ENCODE peak calls at places on chromosomes 13 and 19, in six cellular contexts. L, H, A, I, D and S are unnamed samples. For H3K36me3 and H3K27me3, the result is how much of the 10 kb centered on the place peaks cover.

GRCh38 chr19:29805026-29805925 is 6.5 kb upstream of the CCNE1 start:
- DNase-seq in I (no peak), L (no peak), D (peak), H (no peak), A (peak), S (peak)

GRCh38 chr19:54369082-54369691 is 4.5 kb upstream of the LAIR1 start:
- DNase-seq in I (no peak), A (no peak), L (no peak), D (no peak), H (no peak), S (no peak)

GRCh38 chr19:8231073-8231604 is 22.0 kb downstream of the CERS4 start:
- DNase-seq in L (no peak), H (no peak), I (no peak), A (no peak), D (no peak), S (no peak)

GRCh38 chr13:98998831-98999634 is 21.2 kb upstream of the DOCK9 start:
- DNase-seq in D (no peak), H (no peak), A (no peak), L (no peak), I (no peak), S (no peak)

GRCh38 chr19:31818740-31819228 is 469.5 kb upstream of the TSHZ3 start:
- DNase-seq in H (no peak), A (no peak), L (no peak), I (no peak), D (no peak), S (no peak)

GRCh38 chr19:5074830-5075394 is 106.0 kb downstream of the KDM4B start:
- DNase-seq in A (no peak), D (no peak), H (no peak), I (no peak), L (no peak), S (no peak)

GRCh38 chr13:101417043-101417406 is 717 bp upstream of the NALCN start:
- DNase-seq in L (no peak), D (peak), I (no peak), H (no peak), A (peak), S (no peak)

GRCh38 chr13:99312493-99312883 is 5.3 kb upstream of the GPR183 start:
- DNase-seq in I (peak), H (no peak), L (peak), D (peak), A (peak), S (peak)

GRCh38 chr13:79692846-79693245 is 211.9 kb downstream of the NDFIP2 start:
- DNase-seq in H (no peak), I (no peak), A (no peak), L (no peak), D (peak), S (no peak)

GRCh38 chr13:62246581-62246980 is 830.9 kb upstream of the PCDH20 start:
- DNase-seq in L (no peak), H (no peak), A (no peak), D (peak), I (no peak), S (no peak)

GRCh38 chr13:113582841-113583631 is 1.5 kb upstream of the TFDP1 start:
- DNase-seq in A (no peak), I (no peak), L (no peak), H (no peak), D (no peak), S (no peak)

GRCh38 chr19:49459388-49459787 is 6.4 kb downstream of the ALDH16A1 start:
- DNase-seq in L (no peak), D (no peak), A (no peak), I (no peak), H (no peak), S (no peak)

GRCh38 chr19:49458567-49458903 is 5.5 kb downstream of the ALDH16A1 start:
- DNase-seq in A (no peak), I (no peak), L (no peak), D (no peak), H (no peak), S (no peak)

GRCh38 chr19:49463960-49464740 is 9.9 kb upstream of the FLT3LG start:
- DNase-seq in A (no peak), H (no peak), D (no peak), L (no peak), I (no peak), S (no peak)

GRCh38 chr19:49462492-49462891 is 9.5 kb downstream of the ALDH16A1 start:
- DNase-seq in D (no peak), A (no peak), I (no peak), L (no peak), H (no peak), S (no peak)

DNA sequence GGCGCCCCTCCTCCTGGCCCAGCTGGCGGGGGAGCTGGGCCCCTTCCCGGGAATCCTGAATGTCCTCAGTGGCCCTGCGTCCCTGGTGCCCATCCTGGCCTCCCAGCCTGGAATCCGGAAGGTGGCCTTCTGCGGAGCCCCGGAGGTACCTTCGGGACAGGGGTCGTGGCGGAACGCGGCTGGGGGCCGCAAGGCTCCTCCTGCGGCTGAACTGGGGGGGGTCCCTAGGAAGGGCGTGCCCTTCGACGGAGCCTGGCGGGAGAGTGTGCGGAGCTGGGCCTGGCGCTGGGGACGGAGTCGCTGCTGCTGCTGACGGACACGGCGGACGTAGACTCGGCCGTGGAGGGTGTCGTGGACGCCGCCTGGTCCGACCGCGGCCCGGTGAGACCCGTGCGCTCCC is 8.6 kb downstream of the ALDH16A1 start:
- DNase-seq in I (no peak), A (no peak), D (no peak), L (no peak), H (no peak), S (no peak)
- H3K36me3 ChIP-seq in I (under half), A (under half), D (under half), L (under half), H (under half), S (under half)

GRCh38 chr19:39200818-39201145 is 3.3 kb downstream of the SYCN start:
- DNase-seq in A (no peak), I (no peak), D (no peak), L (no peak), H (no peak), S (no peak)
- H3K27me3 ChIP-seq in A (half or more), I (half or more), D (half or more), L (under half), H (under half), S (under half)

DNA sequence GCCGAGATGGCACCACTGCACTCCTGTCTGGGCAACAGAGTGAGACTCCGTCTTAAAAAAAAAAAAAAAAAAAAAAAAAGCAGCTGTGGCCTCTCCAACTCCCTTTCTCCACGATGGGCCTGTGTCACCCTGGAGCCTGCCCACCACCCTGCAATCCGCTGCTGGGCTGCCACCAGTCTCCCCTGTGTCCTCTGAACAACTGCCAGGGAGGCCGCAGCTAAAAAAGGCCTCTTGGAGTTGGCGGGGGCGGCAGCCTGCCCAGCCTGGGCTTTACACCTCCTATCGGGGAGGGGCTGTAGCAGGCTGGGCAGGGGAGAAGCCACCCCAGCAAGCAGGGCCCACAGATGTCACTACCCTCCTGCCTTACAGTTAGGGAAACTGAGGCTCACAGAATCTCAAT is 3.5 kb downstream of the CDC37 start:
- DNase-seq in D (no peak), H (no peak), I (peak), A (no peak), L (no peak), S (no peak)
- H3K36me3 ChIP-seq in D (under half), H (under half), I (under half), A (under half), L (under half), S (half or more)

GRCh38 chr13:93182406-93182805 is 44.2 kb upstream of the GPC6 start:
- DNase-seq in D (no peak), H (no peak), I (no peak), A (no peak), L (no peak), S (no peak)
- H3K27me3 ChIP-seq in D (under half), H (under half), I (under half), A (under half), L (under half), S (under half)

GRCh38 chr19:39350156-39350555 is 7.9 kb downstream of the SAMD4B start:
- DNase-seq in D (no peak), H (no peak), I (no peak), A (no peak), L (no peak), S (no peak)
- H3K36me3 ChIP-seq in D (under half), H (under half), I (under half), A (under half), L (under half), S (half or more)

DNA sequence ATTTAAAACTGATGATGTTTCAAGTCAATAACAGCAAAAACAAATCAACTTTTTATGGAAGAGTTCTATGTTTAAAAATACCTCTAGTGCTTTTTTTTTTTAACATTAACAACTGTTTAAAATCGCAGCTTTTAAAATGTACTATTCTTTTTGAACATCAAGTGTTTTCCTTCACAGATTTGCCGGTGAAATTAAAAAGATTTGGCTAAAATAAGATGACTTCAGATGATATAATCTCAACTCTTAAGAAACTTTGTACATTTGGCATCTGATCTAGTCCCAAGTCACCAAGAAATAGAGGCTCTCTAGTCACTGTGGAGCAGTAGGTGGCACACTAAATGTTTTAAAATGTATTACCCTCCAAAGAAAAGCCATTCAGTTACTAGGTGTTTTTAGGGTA is 5.0 kb downstream of the POU4F1 start:
- DNase-seq in L (no peak), H (no peak), A (no peak), D (no peak), I (no peak), S (no peak)
- H3K27me3 ChIP-seq in L (half or more), H (half or more), A (half or more), D (half or more), I (half or more), S (half or more)

DNA sequence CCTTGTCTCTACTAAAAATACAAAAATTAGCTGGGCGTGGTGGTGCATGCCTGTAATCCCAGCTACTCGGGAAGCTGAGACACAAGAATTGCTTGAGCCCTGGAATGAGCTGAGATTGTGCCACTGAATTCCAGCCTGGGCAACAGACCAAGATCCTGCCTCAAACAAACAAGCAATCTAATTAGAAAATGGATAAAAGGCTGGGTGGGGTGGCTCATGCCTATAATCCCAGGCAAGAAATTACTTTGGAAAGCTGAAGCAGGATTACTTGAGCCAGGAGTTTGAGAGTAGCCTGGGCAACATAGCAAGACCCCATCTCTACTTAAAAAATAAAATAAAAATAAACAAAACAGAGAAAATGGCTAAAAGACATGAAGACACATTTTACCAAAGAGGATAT is 77.0 kb downstream of the CAB39L start:
- DNase-seq in A (peak), H (no peak), I (no peak), L (no peak), D (peak), S (peak)
- H3K36me3 ChIP-seq in A (under half), H (under half), I (under half), L (under half), D (under half), S (under half)